ENCODE peak calls at places on chromosomes 5 and 9, in six cellular contexts. E, N, F, G, Y and P are unnamed samples.

GRCh38 chr5:80318212-80318611 is 1.6 kb upstream of the SPZ1 start:
- DNase-seq in N (no peak), F (no peak), G (no peak), E (no peak), Y (no peak), P (no peak)

GRCh38 chr5:16296946-16297345 is 117.4 kb upstream of the MARCHF11 start:
- DNase-seq in Y (no peak), F (no peak), E (no peak), N (no peak), G (no peak), P (no peak)

GRCh38 chr5:128085413-128085812 is 1.8 kb downstream of the SLC12A2 start:
- DNase-seq in E (peak; percentile 0), N (no peak), Y (no peak), F (no peak), G (no peak), P (no peak)

GRCh38 chr9:121464968-121465367 is 34.7 kb downstream of the GGTA1 start:
- DNase-seq in E (no peak), Y (no peak), F (no peak), G (no peak), N (no peak), P (no peak)

GRCh38 chr5:143775258-143775657 is 36.7 kb upstream of the HMHB1 start:
- DNase-seq in F (no peak), Y (no peak), N (no peak), E (no peak), G (no peak), P (no peak)

GRCh38 chr5:28766565-28767158 is 1728.3 kb upstream of the CDH9 start:
- DNase-seq in N (no peak), E (peak; percentile 53), G (no peak), F (no peak), Y (no peak), P (no peak)

GRCh38 chr9:2390028-2390427 is 231.6 kb upstream of the VLDLR start:
- DNase-seq in F (no peak), N (no peak), E (no peak), G (no peak), Y (no peak), P (no peak)

GRCh38 chr5:107704686-107705389 is 34.1 kb upstream of the EFNA5 start:
- DNase-seq in F (no peak), G (no peak), Y (no peak), N (no peak), E (no peak), P (no peak)